ENCODE peak calls at places on chromosomes 16 and 17, in four cellular contexts. S, K, E and A are unnamed samples.

GRCh38 chr16:88810868-88811599 is 694 bp downstream of the APRT start:
- DNase-seq in S (peak; percentile 79), K (peak; percentile 41), E (peak; percentile 64), A (peak; percentile 77)

GRCh38 chr16:24858219-24859041 is 12.7 kb downstream of the SLC5A11 start:
- DNase-seq in S (peak; percentile 42), K (peak; percentile 62), E (no peak), A (peak; percentile 46)

GRCh38 chr17:72614476-72614870 is 478.0 kb downstream of the SLC39A11 start:
- DNase-seq in S (no peak), K (no peak), E (no peak), A (peak; percentile 72)

GRCh38 chr17:9284884-9285283 is 263.6 kb downstream of the NTN1 start:
- DNase-seq in S (peak; percentile 22), K (no peak), E (no peak), A (no peak)

GRCh38 chr17:38892620-38893019 is 22.8 kb downstream of the LASP1 start:
- DNase-seq in S (no peak), K (no peak), E (no peak), A (no peak)

GRCh38 chr16:25014500-25015147 is 545 bp downstream of the ARHGAP17 start:
- DNase-seq in S (peak; percentile 56), K (peak; percentile 28), E (no peak), A (peak; percentile 52)

GRCh38 chr17:75902406-75902805 is 2.3 kb downstream of the MRPL38 start:
- DNase-seq in S (no peak), K (no peak), E (no peak), A (no peak)

GRCh38 chr17:8847891-8848290 is 19.6 kb downstream of the PIK3R6 start:
- DNase-seq in S (no peak), K (no peak), E (no peak), A (no peak)

GRCh38 chr16:54968769-54969168 is 38.1 kb downstream of the IRX5 start:
- DNase-seq in S (no peak), K (no peak), E (no peak), A (no peak)

GRCh38 chr16:11955713-11956123 is 9.3 kb upstream of the TNFRSF17 start:
- DNase-seq in S (no peak), K (no peak), E (no peak), A (peak; percentile 52)

DNA sequence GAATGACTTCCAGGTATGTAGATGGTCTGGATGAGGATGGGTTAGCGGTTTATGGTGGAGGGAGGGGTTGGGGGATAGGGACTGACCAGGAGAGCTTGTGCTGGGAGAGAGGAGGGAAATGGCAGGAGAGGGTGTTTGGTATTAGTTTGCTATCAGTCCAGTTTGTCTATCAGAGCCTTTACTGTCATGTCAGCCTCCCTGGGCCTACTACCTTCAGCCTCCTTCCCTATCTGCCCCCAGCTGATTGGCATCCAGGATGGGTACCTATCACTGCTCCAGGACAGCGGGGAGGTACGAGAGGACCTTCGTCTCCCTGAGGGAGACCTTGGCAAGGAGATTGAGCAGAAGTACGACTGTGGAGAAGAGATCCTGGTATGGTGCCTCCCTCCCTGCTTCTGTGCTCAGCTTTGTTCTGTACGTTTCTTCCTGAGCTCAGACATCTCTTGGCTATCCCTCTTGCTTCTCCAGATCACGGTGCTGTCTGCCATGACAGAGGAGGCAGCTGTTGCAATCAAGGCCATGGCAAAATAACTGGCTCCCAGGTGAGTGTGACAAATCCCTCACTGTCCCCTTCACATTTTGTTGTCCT is 3.8 kb downstream of the EIF5A start:
- DNase-seq in S (no peak), K (no peak), E (no peak), A (no peak)
- H3K4me3 ChIP-seq in S (no peak overlapping the region), K (no peak overlapping the region), E (no peak overlapping the region), A (no peak overlapping the region)

GRCh38 chr17:18181358-18181757 is 2.3 kb upstream of the ALKBH5 start:
- DNase-seq in S (no peak), K (no peak), E (no peak), A (peak; percentile 51)

GRCh38 chr17:18182190-18182977 is 1.2 kb upstream of the ALKBH5 start:
- DNase-seq in S (peak; percentile 49), K (no peak), E (no peak), A (no peak)

GRCh38 chr17:18184143-18185007 is 747 bp downstream of the ALKBH5 start:
- DNase-seq in S (peak; percentile 45), K (no peak), E (peak; percentile 19), A (peak; percentile 37)

GRCh38 chr17:18183334-18184142 is at the start of gene ALKBH5:
- DNase-seq in S (peak; percentile 96), K (peak; percentile 100), E (peak; percentile 93), A (peak; percentile 99)

DNA sequence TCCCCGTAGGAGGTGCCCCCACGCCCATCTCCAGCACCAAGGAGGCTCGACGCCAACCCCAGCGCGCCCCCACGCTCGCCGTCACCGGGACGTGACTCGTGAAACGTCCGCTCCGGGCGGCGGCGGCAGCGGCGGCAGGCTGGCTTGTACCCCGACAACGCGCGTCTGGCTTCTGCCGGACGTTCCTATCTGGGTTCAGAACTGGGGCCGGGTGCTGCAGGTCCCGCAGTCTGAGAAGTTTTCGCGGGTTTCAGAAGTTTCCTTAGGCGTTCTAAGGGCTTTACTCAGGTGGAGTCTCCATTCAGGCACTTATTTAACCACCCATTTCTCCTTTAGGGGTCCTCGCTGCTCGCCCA is 672 bp upstream of the ALKBH5 start:
- DNase-seq in S (peak; percentile 91), K (peak; percentile 87), E (peak; percentile 68), A (no peak)
- H3K4me1 ChIP-seq in S (peaks cover 61% of the 10 kb centered on the region), K (peaks cover 38% of the 10 kb centered on the region), E (peaks cover 49% of the 10 kb centered on the region), A (peaks cover 46% of the 10 kb centered on the region)

GRCh38 chr16:30844671-30845449 is 49.0 kb downstream of the BCL7C start:
- DNase-seq in S (no peak), K (peak; percentile 87), E (peak; percentile 32), A (peak; percentile 68)
- TF ChIP-seq CTCF in S (peak; percentile 89), K (peak; percentile 88), E (peak; percentile 80), A (peak; percentile 88)

GRCh38 chr16:73047536-73048291 is at the start of gene ZFHX3:
- DNase-seq in S (peak; percentile 79), K (no peak), E (peak; percentile 63), A (peak; percentile 70)

GRCh38 chr16:73046484-73047214 is 1.3 kb downstream of the ZFHX3 start:
- DNase-seq in S (no peak), K (no peak), E (no peak), A (no peak)

GRCh38 chr16:73048292-73049050 is 543 bp upstream of the ZFHX3 start:
- DNase-seq in S (peak; percentile 78), K (no peak), E (peak; percentile 49), A (no peak)

GRCh38 chr16:73049051-73049910 is 1.4 kb upstream of the ZFHX3 start:
- DNase-seq in S (no peak), K (no peak), E (no peak), A (no peak)

GRCh38 chr16:73047221-73047535 is 750 bp downstream of the ZFHX3 start:
- DNase-seq in S (no peak), K (no peak), E (no peak), A (no peak)
- H3K4me3 ChIP-seq in S (peak overlapping the region; percentile 94), K (peak overlapping the region; percentile 72), E (peak overlapping the region; percentile 71), A (peak overlapping the region; percentile 57)

GRCh38 chr16:49414651-49415050 is 41.0 kb downstream of the C16orf78 start:
- DNase-seq in S (no peak), K (no peak), E (no peak), A (no peak)

GRCh38 chr16:49407873-49408565 is 34.4 kb downstream of the C16orf78 start:
- DNase-seq in S (peak; percentile 85), K (peak; percentile 71), E (peak; percentile 67), A (peak; percentile 67)

GRCh38 chr16:49409121-49409520 is 35.5 kb downstream of the C16orf78 start:
- DNase-seq in S (no peak), K (no peak), E (no peak), A (no peak)

GRCh38 chr16:49410226-49410625 is 36.6 kb downstream of the C16orf78 start:
- DNase-seq in S (no peak), K (no peak), E (no peak), A (no peak)

DNA sequence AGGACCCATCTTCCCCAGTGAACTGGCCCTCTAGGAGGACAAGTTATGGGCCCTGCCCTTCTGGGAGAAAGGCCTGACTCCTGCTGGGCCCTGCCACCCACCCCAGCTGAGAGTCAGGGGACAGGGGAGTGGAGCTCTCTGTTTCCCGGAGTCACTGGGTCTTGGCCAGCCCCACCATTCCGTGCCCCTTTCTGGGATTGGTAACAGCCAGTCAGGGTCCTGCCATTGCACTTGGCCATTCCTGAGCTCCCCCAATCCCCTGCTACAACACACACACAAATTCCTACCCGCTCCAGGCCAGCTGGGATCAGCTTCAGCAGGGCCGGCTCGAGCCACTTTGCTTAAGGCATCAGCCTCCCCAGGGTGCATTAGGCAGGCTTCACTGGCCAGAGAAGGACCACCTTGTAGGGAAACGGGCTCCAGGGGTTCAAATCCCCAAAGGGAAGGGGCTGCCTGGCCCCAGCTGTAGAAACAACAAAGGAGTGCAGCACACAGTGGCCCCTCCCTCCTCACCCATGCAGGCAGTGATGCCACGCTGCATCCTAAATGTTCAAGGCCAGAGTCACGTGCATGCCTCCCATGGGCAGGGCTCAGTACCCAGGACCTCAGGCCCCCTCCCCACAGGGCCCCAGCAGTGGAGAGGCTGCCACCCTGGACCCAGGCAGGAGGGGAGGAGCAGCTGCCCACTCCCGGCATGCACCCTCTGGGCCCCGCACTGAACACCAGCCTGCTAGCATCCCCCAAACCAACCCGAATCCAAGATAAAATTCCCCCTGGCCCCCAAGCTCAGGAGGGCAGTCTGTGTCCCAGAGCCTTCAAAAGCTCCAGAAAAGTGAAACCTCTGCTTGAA is 37.7 kb downstream of the C16orf78 start:
- DNase-seq in S (no peak), K (no peak), E (no peak), A (no peak)
- H3K4me1 ChIP-seq in S (peaks cover 5% of the 10 kb centered on the region), K (no peaks in the 10 kb centered on the region), E (peaks cover 7% of the 10 kb centered on the region), A (no peaks in the 10 kb centered on the region)

GRCh38 chr17:19260958-19261357 is 23.8 kb downstream of the EPN2 start:
- DNase-seq in S (no peak), K (no peak), E (no peak), A (peak; percentile 20)
- TF ChIP-seq CTCF in S (peak; percentile 37), K (no peak), E (no peak), A (peak; percentile 6)

DNA sequence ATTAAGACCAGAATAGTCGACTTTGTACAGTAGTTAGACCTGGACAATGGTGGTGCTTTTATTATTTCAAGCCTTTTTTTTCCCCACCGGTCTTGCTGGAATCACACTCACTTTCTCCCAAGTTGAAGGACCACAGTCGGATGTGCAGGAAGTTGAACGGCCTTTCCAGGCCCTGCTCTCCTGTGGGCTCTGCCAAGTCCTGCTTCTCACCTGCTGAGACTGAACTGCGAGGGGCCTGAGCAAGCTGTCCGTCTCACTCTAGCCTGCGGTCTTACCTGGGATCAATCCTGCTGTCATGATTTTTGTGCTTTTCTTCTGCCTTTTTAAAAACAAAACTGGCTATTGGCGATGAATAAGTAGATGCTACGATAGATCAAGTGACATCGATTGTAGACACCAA is 1.3 kb downstream of the TLCD3A start:
- DNase-seq in S (no peak), K (no peak), E (no peak), A (no peak)
- H3K4me3 ChIP-seq in S (peak overlapping the region; percentile 90), K (peak overlapping the region; percentile 80), E (no peak overlapping the region), A (peak overlapping the region; percentile 32)